ENCODE peak calls at places on chromosomes 3 and 15, in four cellular contexts. S is MCF 10A, K is NCI-H2081, A is amniotic stem cell. B is an unnamed sample.
A peak's percentile ranks its signal among the peaks of the same experiment; 100 is the strongest.

GRCh38 chr3:126136428-126137220 is 43.8 kb downstream of the ALDH1L1 start:
- DNase-seq in K (no peak), S (no peak), A (no peak), B (no peak)

GRCh38 chr3:57825116-57825515 is 69.0 kb downstream of the SLMAP start:
- DNase-seq in S (no peak), K (no peak), A (no peak), B (no peak)

GRCh38 chr3:18428036-18428435 is 2.9 kb upstream of the SATB1 start:
- DNase-seq in K (no peak), A (no peak), S (no peak), B (no peak)

GRCh38 chr3:42556089-42556632 is 25.6 kb downstream of the SEC22C start:
- DNase-seq in S (no peak), A (no peak), K (no peak), B (no peak)

GRCh38 chr3:23712656-23713559 is 92.8 kb upstream of the UBE2E1 start:
- DNase-seq in A (peak; percentile 31), S (peak; percentile 77), K (peak; percentile 31), B (no peak)

GRCh38 chr15:64635486-64635815 is 139.9 kb downstream of the RBPMS2 start:
- DNase-seq in S (peak; percentile 57), A (no peak), K (peak; percentile 53), B (no peak)

GRCh38 chr3:143222505-143222904 is 102.9 kb downstream of the CHST2 start:
- DNase-seq in A (no peak), S (no peak), K (no peak), B (no peak)

GRCh38 chr15:33209575-33210519 is 15.3 kb upstream of the FMN1 start:
- DNase-seq in A (no peak), S (no peak), K (no peak), B (no peak)

GRCh38 chr3:87810427-87810826 is 248.4 kb downstream of the CGGBP1 start:
- DNase-seq in A (no peak), S (no peak), K (no peak), B (no peak)

GRCh38 chr3:56680054-56680453 is 3.0 kb downstream of the TASOR start:
- DNase-seq in A (no peak), K (no peak), S (no peak), B (no peak)

B was measured in Panc1.